ENCODE peak calls at places on chromosomes 13 and 19, in four cellular contexts. One of them, this sample, is unnamed.
A peak's percentile ranks its signal among the peaks of the same experiment; 100 is the strongest.

GRCh38 chr13:75881109-75881775 is 245.1 kb downstream of the LMO7 start:
- DNase-seq in HepG2: no peak
- DNase-seq in H1: no peak
- DNase-seq in GM12878: no peak
- DNase-seq in this sample: no peak

GRCh38 chr13:46992383-46992952 is 95.6 kb upstream of the HTR2A start:
- DNase-seq in HepG2: peak; percentile 10
- DNase-seq in H1: no peak
- DNase-seq in GM12878: no peak
- DNase-seq in this sample: no peak

GRCh38 chr19:35718345-35719041 is 690 bp downstream of the KMT2B start:
- DNase-seq in HepG2: no peak
- DNase-seq in H1: no peak
- DNase-seq in GM12878: no peak
- DNase-seq in this sample: no peak

GRCh38 chr13:29844441-29844840 is 6.0 kb downstream of the UBL3 start:
- DNase-seq in HepG2: no peak
- DNase-seq in H1: no peak
- DNase-seq in GM12878: no peak
- DNase-seq in this sample: no peak

GRCh38 chr13:44818428-44818827 is 170.8 kb downstream of the NUFIP1 start:
- DNase-seq in HepG2: peak; percentile 24
- DNase-seq in H1: no peak
- DNase-seq in GM12878: no peak
- DNase-seq in this sample: peak; percentile 20

GRCh38 chr13:95002968-95003813 is 290.8 kb upstream of the SOX21 start:
- DNase-seq in HepG2: no peak
- DNase-seq in H1: no peak
- DNase-seq in GM12878: no peak
- DNase-seq in this sample: no peak

GRCh38 chr19:29389495-29389894 is 136.3 kb upstream of the VSTM2B start:
- DNase-seq in HepG2: no peak
- DNase-seq in H1: no peak
- DNase-seq in GM12878: no peak
- DNase-seq in this sample: no peak

GRCh38 chr13:99086869-99087129 is 108.9 kb upstream of the DOCK9 start:
- DNase-seq in HepG2: no peak
- DNase-seq in H1: no peak
- DNase-seq in GM12878: no peak
- DNase-seq in this sample: no peak

GRCh38 chr19:42396248-42396541 is 6.1 kb upstream of the CNFN start:
- DNase-seq in HepG2: no peak
- DNase-seq in H1: no peak
- DNase-seq in GM12878: no peak
- DNase-seq in this sample: no peak

GRCh38 chr13:29507356-29507755 is 88.1 kb downstream of the SLC7A1 start:
- DNase-seq in HepG2: no peak
- DNase-seq in H1: no peak
- DNase-seq in GM12878: no peak
- DNase-seq in this sample: no peak

GRCh38 chr13:41905600-41906254 is 55.2 kb downstream of the VWA8 start:
- DNase-seq in HepG2: peak; percentile 28
- DNase-seq in H1: no peak
- DNase-seq in GM12878: no peak
- DNase-seq in this sample: no peak

GRCh38 chr13:102195566-102196462 is 206.0 kb downstream of the FGF14 start:
- DNase-seq in HepG2: no peak
- DNase-seq in H1: no peak
- DNase-seq in GM12878: no peak
- DNase-seq in this sample: no peak

GRCh38 chr19:9939301-9939913 is 3.1 kb upstream of the OLFM2 start:
- DNase-seq in HepG2: no peak
- DNase-seq in H1: no peak
- DNase-seq in GM12878: no peak
- DNase-seq in this sample: no peak

GRCh38 chr19:20247016-20247683 is 80.1 kb downstream of the ZNF486 start:
- DNase-seq in HepG2: no peak
- DNase-seq in H1: no peak
- DNase-seq in GM12878: no peak
- DNase-seq in this sample: peak; percentile 62

GRCh38 chr13:21901772-21902708 is 231.2 kb downstream of the FGF9 start:
- DNase-seq in HepG2: peak; percentile 12
- DNase-seq in H1: no peak
- DNase-seq in GM12878: no peak
- DNase-seq in this sample: no peak

GRCh38 chr13:72403396-72404010 is 323.9 kb downstream of the MZT1 start:
- DNase-seq in HepG2: no peak
- DNase-seq in H1: no peak
- DNase-seq in GM12878: no peak
- DNase-seq in this sample: no peak

GRCh38 chr19:1112254-1113208 is 8.7 kb downstream of the GPX4 start:
- DNase-seq in HepG2: no peak
- DNase-seq in H1: no peak
- DNase-seq in GM12878: no peak
- DNase-seq in this sample: no peak

GRCh38 chr13:72726721-72727416 is 560 bp downstream of the MZT1 start:
- DNase-seq in HepG2: peak; percentile 36
- DNase-seq in H1: no peak
- DNase-seq in GM12878: no peak
- DNase-seq in this sample: peak; percentile 20

GRCh38 chr13:80048802-80049201 is 292.1 kb downstream of the SPRY2 start:
- DNase-seq in HepG2: no peak
- DNase-seq in H1: peak; percentile 9
- DNase-seq in GM12878: peak; percentile 89
- DNase-seq in this sample: peak; percentile 11

GRCh38 chr13:102680842-102681725 is 13.8 kb downstream of the METTL21C start:
- DNase-seq in HepG2: no peak
- DNase-seq in H1: no peak
- DNase-seq in GM12878: no peak
- DNase-seq in this sample: no peak

GRCh38 chr19:55487884-55488687 is at the start of gene SSC5D:
- DNase-seq in HepG2: no peak
- DNase-seq in H1: no peak
- DNase-seq in GM12878: no peak
- DNase-seq in this sample: no peak

GRCh38 chr13:100131863-100132574 is 43.1 kb downstream of the PCCA start:
- DNase-seq in HepG2: peak; percentile 32
- DNase-seq in H1: no peak
- DNase-seq in GM12878: no peak
- DNase-seq in this sample: no peak

GRCh38 chr13:99663908-99664307 is 162.6 kb downstream of the TM9SF2 start:
- DNase-seq in HepG2: no peak
- DNase-seq in H1: no peak
- DNase-seq in GM12878: no peak
- DNase-seq in this sample: no peak

GRCh38 chr13:86906458-86906857 is 764.7 kb upstream of the SLITRK5 start:
- DNase-seq in HepG2: no peak
- DNase-seq in H1: no peak
- DNase-seq in GM12878: no peak
- DNase-seq in this sample: no peak

GRCh38 chr19:47661161-47661560 is 52.1 kb upstream of the EHD2 start:
- DNase-seq in HepG2: no peak
- DNase-seq in H1: no peak
- DNase-seq in GM12878: no peak
- DNase-seq in this sample: no peak

GRCh38 chr19:58218899-58219298 is 9.8 kb upstream of the ZNF544 start:
- DNase-seq in HepG2: peak; percentile 8
- DNase-seq in H1: no peak
- DNase-seq in GM12878: no peak
- DNase-seq in this sample: no peak

GRCh38 chr19:11506101-11506555 is 489 bp upstream of the ZNF653 start:
- DNase-seq in HepG2: no peak
- DNase-seq in H1: no peak
- DNase-seq in GM12878: no peak
- DNase-seq in this sample: no peak

GRCh38 chr13:28494861-28495585 is at the start of gene FLT1:
- DNase-seq in HepG2: no peak
- DNase-seq in H1: peak; percentile 39
- DNase-seq in GM12878: no peak
- DNase-seq in this sample: peak; percentile 58

GRCh38 chr13:26971990-26972888 is 199.4 kb downstream of the USP12 start:
- DNase-seq in HepG2: peak; percentile 74
- DNase-seq in H1: peak; percentile 15
- DNase-seq in GM12878: no peak
- DNase-seq in this sample: no peak

GRCh38 chr19:46720516-46721239 is 3.8 kb upstream of the PRKD2 start:
- DNase-seq in HepG2: no peak
- DNase-seq in H1: no peak
- DNase-seq in GM12878: no peak
- DNase-seq in this sample: no peak

GRCh38 chr19:53471916-53472315 is 4.4 kb downstream of the ZNF813 start:
- DNase-seq in HepG2: no peak
- DNase-seq in H1: no peak
- DNase-seq in GM12878: no peak
- DNase-seq in this sample: no peak

GRCh38 chr19:53532362-53532761 is 5.6 kb upstream of the ZNF331 start:
- DNase-seq in HepG2: no peak
- DNase-seq in H1: no peak
- DNase-seq in GM12878: no peak
- DNase-seq in this sample: no peak

GRCh38 chr19:13089139-13089856 is 13.4 kb downstream of the LYL1 start:
- DNase-seq in HepG2: peak; percentile 30
- DNase-seq in H1: no peak
- DNase-seq in GM12878: no peak
- DNase-seq in this sample: no peak

GRCh38 chr19:4097501-4097900 is 26.4 kb downstream of the MAP2K2 start:
- DNase-seq in HepG2: no peak
- DNase-seq in H1: no peak
- DNase-seq in GM12878: no peak
- DNase-seq in this sample: no peak
- H3K36me3 ChIP-seq in HepG2: peaks cover 19% of the 10 kb centered on the region
- H3K36me3 ChIP-seq in H1: peaks cover 11% of the 10 kb centered on the region
- H3K36me3 ChIP-seq in GM12878: peaks cover 6% of the 10 kb centered on the region
- H3K36me3 ChIP-seq in this sample: peaks cover 91% of the 10 kb centered on the region

GRCh38 chr13:104389722-104390121 is 1323.5 kb upstream of the SLC10A2 start:
- DNase-seq in HepG2: peak; percentile 5
- DNase-seq in H1: no peak
- DNase-seq in GM12878: no peak
- DNase-seq in this sample: no peak
- TF ChIP-seq SUZ12 in HepG2: no peak
- TF ChIP-seq SUZ12 in H1: no peak
- TF ChIP-seq SUZ12 in GM12878: no peak
- TF ChIP-seq SUZ12 in this sample: no peak

GRCh38 chr13:32147976-32148375 is 116.4 kb downstream of the FRY start:
- DNase-seq in HepG2: no peak
- DNase-seq in H1: no peak
- DNase-seq in GM12878: no peak
- DNase-seq in this sample: no peak
- H3K36me3 ChIP-seq in HepG2: no peaks in the 10 kb centered on the region
- H3K36me3 ChIP-seq in H1: no peaks in the 10 kb centered on the region
- H3K36me3 ChIP-seq in GM12878: no peaks in the 10 kb centered on the region
- H3K36me3 ChIP-seq in this sample: no peaks in the 10 kb centered on the region

GRCh38 chr13:112353856-112354255 is 22.3 kb upstream of the SPACA7 start:
- DNase-seq in HepG2: no peak
- DNase-seq in H1: no peak
- DNase-seq in GM12878: no peak
- DNase-seq in this sample: no peak
- TF ChIP-seq SUZ12 in HepG2: no peak
- TF ChIP-seq SUZ12 in H1: no peak
- TF ChIP-seq SUZ12 in GM12878: no peak
- TF ChIP-seq SUZ12 in this sample: no peak

GRCh38 chr19:3966051-3967017 is 4.6 kb downstream of the DAPK3 start:
- DNase-seq in HepG2: no peak
- DNase-seq in H1: no peak
- DNase-seq in GM12878: no peak
- DNase-seq in this sample: no peak

GRCh38 chr19:3964256-3965194 is 6.4 kb downstream of the DAPK3 start:
- DNase-seq in HepG2: no peak
- DNase-seq in H1: no peak
- DNase-seq in GM12878: no peak
- DNase-seq in this sample: no peak

GRCh38 chr19:3959766-3960131 is 11.2 kb downstream of the DAPK3 start:
- DNase-seq in HepG2: no peak
- DNase-seq in H1: no peak
- DNase-seq in GM12878: no peak
- DNase-seq in this sample: no peak

GRCh38 chr19:3961007-3961406 is 9.9 kb downstream of the DAPK3 start:
- DNase-seq in HepG2: no peak
- DNase-seq in H1: no peak
- DNase-seq in GM12878: no peak
- DNase-seq in this sample: no peak

DNA sequence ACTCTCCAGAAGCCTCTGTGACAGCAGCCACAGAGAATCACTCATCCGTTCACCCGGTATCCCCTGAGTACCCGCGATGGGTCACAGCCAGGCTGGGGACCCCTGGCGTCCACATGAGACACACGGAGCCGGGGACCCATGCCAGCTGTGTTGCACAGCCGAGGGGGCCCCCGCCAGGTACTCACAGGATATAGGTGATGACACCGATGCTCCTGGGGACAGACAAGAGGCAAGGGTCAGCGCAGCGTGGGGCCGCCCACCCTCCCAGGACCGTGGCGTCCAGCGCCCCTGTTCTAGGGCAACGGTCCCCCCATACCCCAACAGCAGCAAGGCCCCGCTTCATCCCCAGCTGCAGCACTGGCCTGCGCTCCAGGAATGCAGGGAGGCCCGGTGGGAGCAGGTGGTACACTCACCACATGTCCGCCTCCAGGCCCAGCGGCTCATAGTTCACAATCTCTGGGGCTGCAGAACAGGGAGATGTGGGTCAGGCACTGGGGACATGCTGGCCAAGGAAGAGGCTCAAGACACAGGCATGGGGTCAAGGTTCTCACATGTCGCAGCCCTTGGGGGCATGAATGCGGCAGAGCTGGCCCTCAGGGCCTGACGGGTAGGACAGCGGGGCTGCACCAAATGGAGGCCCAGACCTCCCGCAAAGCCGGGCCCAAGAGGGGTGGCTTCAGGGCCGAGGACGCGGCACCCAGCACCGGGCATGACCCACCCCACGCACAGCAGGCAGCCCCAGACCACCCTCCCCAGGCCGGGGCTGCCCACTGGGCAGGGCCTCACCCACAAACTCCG is 7.2 kb downstream of the DAPK3 start:
- DNase-seq in HepG2: no peak
- DNase-seq in H1: no peak
- DNase-seq in GM12878: no peak
- DNase-seq in this sample: no peak
- H3K36me3 ChIP-seq in HepG2: peaks cover 31% of the 10 kb centered on the region
- H3K36me3 ChIP-seq in H1: peaks cover 22% of the 10 kb centered on the region
- H3K36me3 ChIP-seq in GM12878: peaks cover 3% of the 10 kb centered on the region
- H3K36me3 ChIP-seq in this sample: peaks cover 92% of the 10 kb centered on the region

GRCh38 chr13:48739346-48740037 is 85.8 kb downstream of the CYSLTR2 start:
- DNase-seq in HepG2: no peak
- DNase-seq in H1: no peak
- DNase-seq in GM12878: no peak
- DNase-seq in this sample: no peak
- TF ChIP-seq SUZ12 in HepG2: no peak
- TF ChIP-seq SUZ12 in H1: no peak
- TF ChIP-seq SUZ12 in GM12878: no peak
- TF ChIP-seq SUZ12 in this sample: no peak

This sample was measured in NT2/D1.